ENCODE peak calls at places on chromosome 12, in six cellular contexts. One of them, this sample, is unnamed.

GRCh38 chr12:82832091-82832490 is 145.4 kb downstream of the TMTC2 start:
- DNase-seq in fibroblast of lung: no peak
- DNase-seq in CD8-positive, alpha-beta T cell: no peak
- DNase-seq in left lung: no peak
- DNase-seq in psoas muscle: no peak
- DNase-seq in tibial artery: no peak
- DNase-seq in this sample: no peak

GRCh38 chr12:92558806-92559205 is 144.0 kb upstream of the PLEKHG7 start:
- DNase-seq in fibroblast of lung: peak
- DNase-seq in CD8-positive, alpha-beta T cell: no peak
- DNase-seq in left lung: no peak
- DNase-seq in psoas muscle: no peak
- DNase-seq in tibial artery: no peak
- DNase-seq in this sample: no peak

GRCh38 chr12:89353188-89353822 is 1.0 kb upstream of the DUSP6 start:
- DNase-seq in fibroblast of lung: peak
- DNase-seq in CD8-positive, alpha-beta T cell: no peak
- DNase-seq in left lung: peak
- DNase-seq in psoas muscle: peak
- DNase-seq in tibial artery: peak
- DNase-seq in this sample: no peak

GRCh38 chr12:4421590-4422031 is 24.0 kb downstream of the FGF6 start:
- DNase-seq in fibroblast of lung: peak
- DNase-seq in CD8-positive, alpha-beta T cell: no peak
- DNase-seq in left lung: no peak
- DNase-seq in psoas muscle: no peak
- DNase-seq in tibial artery: no peak
- DNase-seq in this sample: no peak

GRCh38 chr12:44157359-44157758 is 321.5 kb downstream of the TMEM117 start:
- DNase-seq in fibroblast of lung: no peak
- DNase-seq in CD8-positive, alpha-beta T cell: no peak
- DNase-seq in left lung: no peak
- DNase-seq in psoas muscle: no peak
- DNase-seq in tibial artery: no peak
- DNase-seq in this sample: no peak

GRCh38 chr12:109875572-109876131 is 4.7 kb downstream of the GLTP start:
- DNase-seq in fibroblast of lung: no peak
- DNase-seq in CD8-positive, alpha-beta T cell: no peak
- DNase-seq in left lung: no peak
- DNase-seq in psoas muscle: no peak
- DNase-seq in tibial artery: no peak
- DNase-seq in this sample: no peak

GRCh38 chr12:44299524-44299923 is 463.6 kb downstream of the TMEM117 start:
- DNase-seq in fibroblast of lung: no peak
- DNase-seq in CD8-positive, alpha-beta T cell: no peak
- DNase-seq in left lung: no peak
- DNase-seq in psoas muscle: no peak
- DNase-seq in tibial artery: no peak
- DNase-seq in this sample: no peak

GRCh38 chr12:15590180-15590826 is 198.9 kb downstream of the EPS8 start:
- DNase-seq in fibroblast of lung: peak
- DNase-seq in CD8-positive, alpha-beta T cell: peak
- DNase-seq in left lung: peak
- DNase-seq in psoas muscle: no peak
- DNase-seq in tibial artery: no peak
- DNase-seq in this sample: no peak

GRCh38 chr12:110639336-110640178 is 25.6 kb downstream of the TCTN1 start:
- DNase-seq in fibroblast of lung: peak
- DNase-seq in CD8-positive, alpha-beta T cell: no peak
- DNase-seq in left lung: no peak
- DNase-seq in psoas muscle: no peak
- DNase-seq in tibial artery: no peak
- DNase-seq in this sample: peak

GRCh38 chr12:129771238-129771637 is 132.6 kb downstream of the TMEM132D start:
- DNase-seq in fibroblast of lung: no peak
- DNase-seq in CD8-positive, alpha-beta T cell: no peak
- DNase-seq in left lung: no peak
- DNase-seq in psoas muscle: no peak
- DNase-seq in tibial artery: no peak
- DNase-seq in this sample: no peak

GRCh38 chr12:46131729-46132128 is 137.1 kb downstream of the SLC38A1 start:
- DNase-seq in fibroblast of lung: no peak
- DNase-seq in CD8-positive, alpha-beta T cell: no peak
- DNase-seq in left lung: no peak
- DNase-seq in psoas muscle: no peak
- DNase-seq in tibial artery: no peak
- DNase-seq in this sample: no peak
- TF ChIP-seq CTCF in fibroblast of lung: no peak
- TF ChIP-seq CTCF in CD8-positive, alpha-beta T cell: no peak
- TF ChIP-seq CTCF in left lung: no peak
- TF ChIP-seq CTCF in psoas muscle: no peak
- TF ChIP-seq CTCF in tibial artery: no peak
- TF ChIP-seq CTCF in this sample: no peak

GRCh38 chr12:108691154-108691994 is 39.9 kb downstream of the CORO1C start:
- DNase-seq in fibroblast of lung: peak
- DNase-seq in CD8-positive, alpha-beta T cell: peak
- DNase-seq in left lung: peak
- DNase-seq in psoas muscle: peak
- DNase-seq in tibial artery: peak
- DNase-seq in this sample: peak

GRCh38 chr12:108691995-108692808 is 39.1 kb downstream of the CORO1C start:
- DNase-seq in fibroblast of lung: peak
- DNase-seq in CD8-positive, alpha-beta T cell: no peak
- DNase-seq in left lung: peak
- DNase-seq in psoas muscle: peak
- DNase-seq in tibial artery: no peak
- DNase-seq in this sample: no peak

GRCh38 chr12:108690191-108690518 is 41.2 kb downstream of the CORO1C start:
- DNase-seq in fibroblast of lung: no peak
- DNase-seq in CD8-positive, alpha-beta T cell: no peak
- DNase-seq in left lung: no peak
- DNase-seq in psoas muscle: no peak
- DNase-seq in tibial artery: no peak
- DNase-seq in this sample: no peak

GRCh38 chr12:108690799-108691153 is 40.5 kb downstream of the CORO1C start:
- DNase-seq in fibroblast of lung: no peak
- DNase-seq in CD8-positive, alpha-beta T cell: no peak
- DNase-seq in left lung: no peak
- DNase-seq in psoas muscle: no peak
- DNase-seq in tibial artery: no peak
- DNase-seq in this sample: no peak

GRCh38 chr12:108689314-108690190 is 41.8 kb downstream of the CORO1C start:
- DNase-seq in fibroblast of lung: peak
- DNase-seq in CD8-positive, alpha-beta T cell: no peak
- DNase-seq in left lung: peak
- DNase-seq in psoas muscle: no peak
- DNase-seq in tibial artery: peak
- DNase-seq in this sample: no peak
- TF ChIP-seq CTCF in fibroblast of lung: no peak
- TF ChIP-seq CTCF in CD8-positive, alpha-beta T cell: no peak
- TF ChIP-seq CTCF in left lung: no peak
- TF ChIP-seq CTCF in psoas muscle: peak
- TF ChIP-seq CTCF in tibial artery: no peak
- TF ChIP-seq CTCF in this sample: peak

GRCh38 chr12:116654216-116654743 is 83.6 kb downstream of the SPRING1 start:
- DNase-seq in fibroblast of lung: no peak
- DNase-seq in CD8-positive, alpha-beta T cell: no peak
- DNase-seq in left lung: no peak
- DNase-seq in psoas muscle: no peak
- DNase-seq in tibial artery: no peak
- DNase-seq in this sample: no peak
- TF ChIP-seq CTCF in fibroblast of lung: no peak
- TF ChIP-seq CTCF in CD8-positive, alpha-beta T cell: no peak
- TF ChIP-seq CTCF in left lung: no peak
- TF ChIP-seq CTCF in psoas muscle: no peak
- TF ChIP-seq CTCF in tibial artery: no peak
- TF ChIP-seq CTCF in this sample: no peak

GRCh38 chr12:65300679-65301349 is 22.3 kb downstream of the MSRB3 start:
- DNase-seq in fibroblast of lung: peak
- DNase-seq in CD8-positive, alpha-beta T cell: no peak
- DNase-seq in left lung: no peak
- DNase-seq in psoas muscle: no peak
- DNase-seq in tibial artery: no peak
- DNase-seq in this sample: no peak
- TF ChIP-seq CTCF in fibroblast of lung: peak
- TF ChIP-seq CTCF in CD8-positive, alpha-beta T cell: no peak
- TF ChIP-seq CTCF in left lung: peak
- TF ChIP-seq CTCF in psoas muscle: peak
- TF ChIP-seq CTCF in tibial artery: no peak
- TF ChIP-seq CTCF in this sample: peak

DNA sequence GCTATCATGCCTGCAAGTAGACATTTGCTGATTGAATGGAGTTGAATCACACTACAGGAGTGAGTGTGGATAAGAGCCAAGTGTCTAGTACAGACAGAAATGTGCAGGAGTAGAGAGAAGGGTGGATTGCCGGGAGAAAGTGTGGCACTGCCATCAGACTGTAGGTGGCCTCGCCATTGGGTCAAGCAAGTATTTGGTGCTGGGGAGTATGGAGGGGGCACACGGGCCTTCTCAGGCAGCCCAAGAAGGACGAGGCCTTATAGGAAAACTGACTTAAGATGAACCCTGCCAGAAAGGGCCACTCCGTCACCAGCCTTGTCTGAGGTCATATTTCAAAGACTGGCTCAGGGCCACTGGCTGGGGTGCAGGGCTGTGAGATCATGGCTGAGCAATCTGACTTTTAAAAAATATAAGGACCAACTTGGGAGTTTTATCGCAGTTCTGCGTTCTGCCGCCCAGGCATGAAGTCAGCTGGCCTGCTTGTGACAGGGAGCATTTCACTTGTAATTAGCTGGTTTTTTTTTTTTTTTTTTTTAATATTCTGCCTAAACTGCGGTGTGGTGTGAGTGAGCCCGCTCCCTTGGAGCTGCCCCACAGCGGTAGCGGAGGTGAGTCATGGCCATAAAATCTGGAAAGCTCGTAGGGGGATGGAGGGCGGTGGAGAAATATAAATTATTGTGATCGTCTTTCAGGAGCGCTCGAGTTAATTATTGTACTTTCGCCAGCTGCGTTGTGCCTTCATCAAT is 231.7 kb downstream of the C12orf75 start:
- DNase-seq in fibroblast of lung: peak
- DNase-seq in CD8-positive, alpha-beta T cell: no peak
- DNase-seq in left lung: peak
- DNase-seq in psoas muscle: peak
- DNase-seq in tibial artery: no peak
- DNase-seq in this sample: no peak
- TF ChIP-seq CTCF in fibroblast of lung: no peak
- TF ChIP-seq CTCF in CD8-positive, alpha-beta T cell: no peak
- TF ChIP-seq CTCF in left lung: no peak
- TF ChIP-seq CTCF in psoas muscle: no peak
- TF ChIP-seq CTCF in tibial artery: no peak
- TF ChIP-seq CTCF in this sample: no peak

GRCh38 chr12:100058482-100059029 is 73.8 kb upstream of the ANKS1B start:
- DNase-seq in fibroblast of lung: peak
- DNase-seq in CD8-positive, alpha-beta T cell: no peak
- DNase-seq in left lung: no peak
- DNase-seq in psoas muscle: no peak
- DNase-seq in tibial artery: no peak
- DNase-seq in this sample: peak
- TF ChIP-seq CTCF in fibroblast of lung: peak
- TF ChIP-seq CTCF in CD8-positive, alpha-beta T cell: no peak
- TF ChIP-seq CTCF in left lung: no peak
- TF ChIP-seq CTCF in psoas muscle: no peak
- TF ChIP-seq CTCF in tibial artery: no peak
- TF ChIP-seq CTCF in this sample: peak

DNA sequence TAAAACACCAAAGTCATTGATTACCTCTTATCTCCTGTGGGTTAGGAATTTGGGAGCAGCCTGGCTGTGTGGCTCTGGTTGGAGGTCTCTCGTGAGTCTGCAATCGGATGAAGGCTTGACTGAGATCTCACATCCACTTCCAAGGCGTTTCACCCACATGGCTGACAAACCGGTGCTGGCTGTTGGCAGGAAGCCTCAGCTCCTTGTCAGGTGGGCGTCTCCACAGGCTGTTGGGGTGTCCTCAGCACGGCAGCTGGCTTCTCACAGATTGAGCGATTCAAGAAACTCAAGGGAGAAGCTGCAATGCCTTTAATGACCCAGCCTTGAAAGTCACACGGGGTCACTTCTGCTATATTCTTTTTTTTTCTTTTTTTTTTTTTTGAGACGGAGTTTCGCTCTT is 28.6 kb upstream of the CORO1C start:
- DNase-seq in fibroblast of lung: no peak
- DNase-seq in CD8-positive, alpha-beta T cell: no peak
- DNase-seq in left lung: no peak
- DNase-seq in psoas muscle: no peak
- DNase-seq in tibial artery: no peak
- DNase-seq in this sample: no peak
- TF ChIP-seq CTCF in fibroblast of lung: no peak
- TF ChIP-seq CTCF in CD8-positive, alpha-beta T cell: no peak
- TF ChIP-seq CTCF in left lung: no peak
- TF ChIP-seq CTCF in psoas muscle: no peak
- TF ChIP-seq CTCF in tibial artery: no peak
- TF ChIP-seq CTCF in this sample: no peak

GRCh38 chr12:49388682-49389081 is 21.4 kb downstream of the SPATS2 start:
- DNase-seq in fibroblast of lung: no peak
- DNase-seq in CD8-positive, alpha-beta T cell: no peak
- DNase-seq in left lung: no peak
- DNase-seq in psoas muscle: no peak
- DNase-seq in tibial artery: no peak
- DNase-seq in this sample: no peak

GRCh38 chr12:49389092-49389703 is 21.9 kb downstream of the SPATS2 start:
- DNase-seq in fibroblast of lung: no peak
- DNase-seq in CD8-positive, alpha-beta T cell: peak
- DNase-seq in left lung: peak
- DNase-seq in psoas muscle: peak
- DNase-seq in tibial artery: no peak
- DNase-seq in this sample: no peak
- TF ChIP-seq CTCF in fibroblast of lung: no peak
- TF ChIP-seq CTCF in CD8-positive, alpha-beta T cell: peak
- TF ChIP-seq CTCF in left lung: no peak
- TF ChIP-seq CTCF in psoas muscle: no peak
- TF ChIP-seq CTCF in tibial artery: no peak
- TF ChIP-seq CTCF in this sample: no peak

DNA sequence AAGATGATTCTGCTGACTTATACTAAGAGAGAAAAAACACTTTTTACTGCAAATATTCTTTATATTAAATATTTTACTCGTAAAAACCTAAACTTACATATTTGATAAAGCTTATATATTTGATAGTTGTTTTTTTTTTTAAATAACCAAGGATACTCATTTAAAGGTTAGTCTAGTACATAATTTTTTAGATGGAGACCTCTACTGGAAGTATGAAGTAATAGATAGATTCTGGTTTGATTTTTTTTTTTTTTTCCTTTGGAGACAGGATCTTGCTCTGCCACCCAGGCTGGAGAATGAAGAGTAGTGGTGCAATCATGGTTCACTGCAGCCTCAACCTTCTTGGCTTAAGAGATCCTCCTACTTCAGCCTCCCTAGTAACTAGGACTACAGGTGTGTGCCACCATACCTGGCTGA is 16.4 kb downstream of the ARID2 start:
- DNase-seq in fibroblast of lung: peak
- DNase-seq in CD8-positive, alpha-beta T cell: no peak
- DNase-seq in left lung: no peak
- DNase-seq in psoas muscle: no peak
- DNase-seq in tibial artery: no peak
- DNase-seq in this sample: no peak
- TF ChIP-seq CTCF in fibroblast of lung: no peak
- TF ChIP-seq CTCF in CD8-positive, alpha-beta T cell: peak
- TF ChIP-seq CTCF in left lung: no peak
- TF ChIP-seq CTCF in psoas muscle: peak
- TF ChIP-seq CTCF in tibial artery: peak
- TF ChIP-seq CTCF in this sample: peak

This sample was measured in AG09319.